ENCODE peak calls at places on chromosomes 11 and 22, in nine cellular contexts. One of them, this sample, is unnamed.

GRCh38 chr11:28529540-28530410 is 421.6 kb downstream of the METTL15 start:
- DNase-seq in GM06990: peak
- DNase-seq in kidney epithelial cell: no peak
- DNase-seq in HFF-Myc: peak
- DNase-seq in GM20000: peak
- DNase-seq in BJ: no peak
- DNase-seq in activated CD8-positive, alpha-beta T cell treated with anti-CD3 and anti-CD28 coated beads for 36 hours: no peak
- DNase-seq in foreskin fibroblast: peak
- DNase-seq in heart right ventricle: no peak
- DNase-seq in this sample: peak

GRCh38 chr11:73612601-73613137 is 14.8 kb upstream of the FAM168A start:
- DNase-seq in GM06990: no peak
- DNase-seq in kidney epithelial cell: no peak
- DNase-seq in HFF-Myc: no peak
- DNase-seq in GM20000: no peak
- DNase-seq in BJ: no peak
- DNase-seq in activated CD8-positive, alpha-beta T cell treated with anti-CD3 and anti-CD28 coated beads for 36 hours: no peak
- DNase-seq in foreskin fibroblast: peak
- DNase-seq in heart right ventricle: no peak
- DNase-seq in this sample: no peak

GRCh38 chr11:92651159-92651558 is 318.3 kb upstream of the MTNR1B start:
- DNase-seq in GM06990: no peak
- DNase-seq in kidney epithelial cell: no peak
- DNase-seq in HFF-Myc: no peak
- DNase-seq in GM20000: no peak
- DNase-seq in BJ: no peak
- DNase-seq in activated CD8-positive, alpha-beta T cell treated with anti-CD3 and anti-CD28 coated beads for 36 hours: no peak
- DNase-seq in foreskin fibroblast: no peak
- DNase-seq in heart right ventricle: no peak
- DNase-seq in this sample: no peak

GRCh38 chr22:43546186-43546585 is 134.4 kb downstream of the MPPED1 start:
- DNase-seq in GM06990: no peak
- DNase-seq in kidney epithelial cell: no peak
- DNase-seq in HFF-Myc: no peak
- DNase-seq in GM20000: no peak
- DNase-seq in BJ: no peak
- DNase-seq in activated CD8-positive, alpha-beta T cell treated with anti-CD3 and anti-CD28 coated beads for 36 hours: no peak
- DNase-seq in foreskin fibroblast: no peak
- DNase-seq in heart right ventricle: no peak
- DNase-seq in this sample: no peak

GRCh38 chr11:3051435-3052108 is 5.7 kb downstream of the CARS1 start:
- DNase-seq in GM06990: no peak
- DNase-seq in kidney epithelial cell: no peak
- DNase-seq in HFF-Myc: no peak
- DNase-seq in GM20000: no peak
- DNase-seq in BJ: no peak
- DNase-seq in activated CD8-positive, alpha-beta T cell treated with anti-CD3 and anti-CD28 coated beads for 36 hours: no peak
- DNase-seq in foreskin fibroblast: peak
- DNase-seq in heart right ventricle: no peak
- DNase-seq in this sample: no peak

GRCh38 chr22:20566420-20567260 is 59.2 kb downstream of the MED15 start:
- DNase-seq in GM06990: no peak
- DNase-seq in kidney epithelial cell: no peak
- DNase-seq in HFF-Myc: no peak
- DNase-seq in GM20000: no peak
- DNase-seq in BJ: no peak
- DNase-seq in activated CD8-positive, alpha-beta T cell treated with anti-CD3 and anti-CD28 coated beads for 36 hours: peak
- DNase-seq in foreskin fibroblast: peak
- DNase-seq in heart right ventricle: no peak
- DNase-seq in this sample: peak

GRCh38 chr11:119589011-119589410 is 140.0 kb downstream of the NECTIN1 start:
- DNase-seq in GM06990: no peak
- DNase-seq in kidney epithelial cell: no peak
- DNase-seq in HFF-Myc: no peak
- DNase-seq in GM20000: no peak
- DNase-seq in BJ: no peak
- DNase-seq in activated CD8-positive, alpha-beta T cell treated with anti-CD3 and anti-CD28 coated beads for 36 hours: no peak
- DNase-seq in foreskin fibroblast: no peak
- DNase-seq in heart right ventricle: no peak
- DNase-seq in this sample: no peak

GRCh38 chr11:29159552-29160465 is 857.0 kb downstream of the KCNA4 start:
- DNase-seq in GM06990: no peak
- DNase-seq in kidney epithelial cell: no peak
- DNase-seq in HFF-Myc: peak
- DNase-seq in GM20000: peak
- DNase-seq in BJ: no peak
- DNase-seq in activated CD8-positive, alpha-beta T cell treated with anti-CD3 and anti-CD28 coated beads for 36 hours: peak
- DNase-seq in foreskin fibroblast: peak
- DNase-seq in heart right ventricle: no peak
- DNase-seq in this sample: peak

GRCh38 chr11:67136156-67136555 is 17.1 kb downstream of the KDM2A start:
- DNase-seq in GM06990: no peak
- DNase-seq in kidney epithelial cell: no peak
- DNase-seq in HFF-Myc: no peak
- DNase-seq in GM20000: no peak
- DNase-seq in BJ: no peak
- DNase-seq in activated CD8-positive, alpha-beta T cell treated with anti-CD3 and anti-CD28 coated beads for 36 hours: no peak
- DNase-seq in foreskin fibroblast: no peak
- DNase-seq in heart right ventricle: no peak
- DNase-seq in this sample: no peak

GRCh38 chr11:114060402-114061052 is 1.0 kb downstream of the ZBTB16 start:
- DNase-seq in GM06990: peak
- DNase-seq in kidney epithelial cell: no peak
- DNase-seq in HFF-Myc: no peak
- DNase-seq in GM20000: peak
- DNase-seq in BJ: no peak
- DNase-seq in activated CD8-positive, alpha-beta T cell treated with anti-CD3 and anti-CD28 coated beads for 36 hours: peak
- DNase-seq in foreskin fibroblast: peak
- DNase-seq in heart right ventricle: peak
- DNase-seq in this sample: no peak

GRCh38 chr11:114058871-114059277 is 637 bp upstream of the ZBTB16 start:
- DNase-seq in GM06990: no peak
- DNase-seq in kidney epithelial cell: no peak
- DNase-seq in HFF-Myc: no peak
- DNase-seq in GM20000: no peak
- DNase-seq in BJ: no peak
- DNase-seq in activated CD8-positive, alpha-beta T cell treated with anti-CD3 and anti-CD28 coated beads for 36 hours: no peak
- DNase-seq in foreskin fibroblast: peak
- DNase-seq in heart right ventricle: peak
- DNase-seq in this sample: no peak

GRCh38 chr11:114059278-114059983 is at the start of gene ZBTB16:
- DNase-seq in GM06990: no peak
- DNase-seq in kidney epithelial cell: no peak
- DNase-seq in HFF-Myc: no peak
- DNase-seq in GM20000: peak
- DNase-seq in BJ: no peak
- DNase-seq in activated CD8-positive, alpha-beta T cell treated with anti-CD3 and anti-CD28 coated beads for 36 hours: peak
- DNase-seq in foreskin fibroblast: peak
- DNase-seq in heart right ventricle: peak
- DNase-seq in this sample: no peak

GRCh38 chr11:114061053-114062049 is 1.8 kb downstream of the ZBTB16 start:
- DNase-seq in GM06990: no peak
- DNase-seq in kidney epithelial cell: no peak
- DNase-seq in HFF-Myc: no peak
- DNase-seq in GM20000: peak
- DNase-seq in BJ: no peak
- DNase-seq in activated CD8-positive, alpha-beta T cell treated with anti-CD3 and anti-CD28 coated beads for 36 hours: no peak
- DNase-seq in foreskin fibroblast: peak
- DNase-seq in heart right ventricle: peak
- DNase-seq in this sample: no peak

GRCh38 chr11:114059984-114060401 is 482 bp downstream of the ZBTB16 start:
- DNase-seq in GM06990: no peak
- DNase-seq in kidney epithelial cell: no peak
- DNase-seq in HFF-Myc: no peak
- DNase-seq in GM20000: no peak
- DNase-seq in BJ: no peak
- DNase-seq in activated CD8-positive, alpha-beta T cell treated with anti-CD3 and anti-CD28 coated beads for 36 hours: peak
- DNase-seq in foreskin fibroblast: peak
- DNase-seq in heart right ventricle: no peak
- DNase-seq in this sample: no peak
- TF ChIP-seq CTCF in GM06990: no peak
- TF ChIP-seq CTCF in kidney epithelial cell: no peak
- TF ChIP-seq CTCF in HFF-Myc: no peak
- TF ChIP-seq CTCF in GM20000: no peak
- TF ChIP-seq CTCF in BJ: no peak
- TF ChIP-seq CTCF in activated CD8-positive, alpha-beta T cell treated with anti-CD3 and anti-CD28 coated beads for 36 hours: no peak
- TF ChIP-seq CTCF in foreskin fibroblast: no peak
- TF ChIP-seq CTCF in heart right ventricle: no peak
- TF ChIP-seq CTCF in this sample: no peak

GRCh38 chr22:48979482-48979881 is 848.2 kb downstream of the BRD1 start:
- DNase-seq in GM06990: no peak
- DNase-seq in kidney epithelial cell: no peak
- DNase-seq in HFF-Myc: no peak
- DNase-seq in GM20000: no peak
- DNase-seq in BJ: no peak
- DNase-seq in activated CD8-positive, alpha-beta T cell treated with anti-CD3 and anti-CD28 coated beads for 36 hours: no peak
- DNase-seq in foreskin fibroblast: no peak
- DNase-seq in heart right ventricle: no peak
- DNase-seq in this sample: no peak
- TF ChIP-seq CTCF in GM06990: no peak
- TF ChIP-seq CTCF in kidney epithelial cell: no peak
- TF ChIP-seq CTCF in HFF-Myc: no peak
- TF ChIP-seq CTCF in GM20000: no peak
- TF ChIP-seq CTCF in BJ: no peak
- TF ChIP-seq CTCF in activated CD8-positive, alpha-beta T cell treated with anti-CD3 and anti-CD28 coated beads for 36 hours: no peak
- TF ChIP-seq CTCF in foreskin fibroblast: no peak
- TF ChIP-seq CTCF in heart right ventricle: no peak
- TF ChIP-seq CTCF in this sample: no peak

GRCh38 chr11:78041843-78042455 is 18.9 kb upstream of the KCTD14 start:
- DNase-seq in GM06990: no peak
- DNase-seq in kidney epithelial cell: no peak
- DNase-seq in HFF-Myc: no peak
- DNase-seq in GM20000: no peak
- DNase-seq in BJ: no peak
- DNase-seq in activated CD8-positive, alpha-beta T cell treated with anti-CD3 and anti-CD28 coated beads for 36 hours: no peak
- DNase-seq in foreskin fibroblast: no peak
- DNase-seq in heart right ventricle: no peak
- DNase-seq in this sample: no peak
- TF ChIP-seq CTCF in GM06990: no peak
- TF ChIP-seq CTCF in kidney epithelial cell: no peak
- TF ChIP-seq CTCF in HFF-Myc: no peak
- TF ChIP-seq CTCF in GM20000: no peak
- TF ChIP-seq CTCF in BJ: no peak
- TF ChIP-seq CTCF in activated CD8-positive, alpha-beta T cell treated with anti-CD3 and anti-CD28 coated beads for 36 hours: no peak
- TF ChIP-seq CTCF in foreskin fibroblast: no peak
- TF ChIP-seq CTCF in heart right ventricle: no peak
- TF ChIP-seq CTCF in this sample: no peak

GRCh38 chr11:45926001-45926401 is 3.5 kb downstream of the LARGE2 start:
- DNase-seq in GM06990: peak
- DNase-seq in kidney epithelial cell: no peak
- DNase-seq in HFF-Myc: no peak
- DNase-seq in GM20000: peak
- DNase-seq in BJ: no peak
- DNase-seq in activated CD8-positive, alpha-beta T cell treated with anti-CD3 and anti-CD28 coated beads for 36 hours: no peak
- DNase-seq in foreskin fibroblast: no peak
- DNase-seq in heart right ventricle: no peak
- DNase-seq in this sample: no peak

GRCh38 chr11:45926536-45927331 is 4.3 kb downstream of the LARGE2 start:
- DNase-seq in GM06990: no peak
- DNase-seq in kidney epithelial cell: no peak
- DNase-seq in HFF-Myc: no peak
- DNase-seq in GM20000: no peak
- DNase-seq in BJ: no peak
- DNase-seq in activated CD8-positive, alpha-beta T cell treated with anti-CD3 and anti-CD28 coated beads for 36 hours: no peak
- DNase-seq in foreskin fibroblast: no peak
- DNase-seq in heart right ventricle: no peak
- DNase-seq in this sample: no peak

GRCh38 chr11:45928535-45929215 is 6.2 kb downstream of the LARGE2 start:
- DNase-seq in GM06990: no peak
- DNase-seq in kidney epithelial cell: no peak
- DNase-seq in HFF-Myc: no peak
- DNase-seq in GM20000: peak
- DNase-seq in BJ: no peak
- DNase-seq in activated CD8-positive, alpha-beta T cell treated with anti-CD3 and anti-CD28 coated beads for 36 hours: no peak
- DNase-seq in foreskin fibroblast: no peak
- DNase-seq in heart right ventricle: no peak
- DNase-seq in this sample: no peak

GRCh38 chr11:45927684-45928413 is 5.4 kb downstream of the LARGE2 start:
- DNase-seq in GM06990: no peak
- DNase-seq in kidney epithelial cell: no peak
- DNase-seq in HFF-Myc: no peak
- DNase-seq in GM20000: peak
- DNase-seq in BJ: no peak
- DNase-seq in activated CD8-positive, alpha-beta T cell treated with anti-CD3 and anti-CD28 coated beads for 36 hours: no peak
- DNase-seq in foreskin fibroblast: no peak
- DNase-seq in heart right ventricle: no peak
- DNase-seq in this sample: no peak

GRCh38 chr11:45927332-45927683 is 4.9 kb downstream of the LARGE2 start:
- DNase-seq in GM06990: peak
- DNase-seq in kidney epithelial cell: no peak
- DNase-seq in HFF-Myc: no peak
- DNase-seq in GM20000: peak
- DNase-seq in BJ: no peak
- DNase-seq in activated CD8-positive, alpha-beta T cell treated with anti-CD3 and anti-CD28 coated beads for 36 hours: peak
- DNase-seq in foreskin fibroblast: no peak
- DNase-seq in heart right ventricle: no peak
- DNase-seq in this sample: no peak
- TF ChIP-seq CTCF in GM06990: no peak
- TF ChIP-seq CTCF in kidney epithelial cell: no peak
- TF ChIP-seq CTCF in HFF-Myc: no peak
- TF ChIP-seq CTCF in GM20000: no peak
- TF ChIP-seq CTCF in BJ: no peak
- TF ChIP-seq CTCF in activated CD8-positive, alpha-beta T cell treated with anti-CD3 and anti-CD28 coated beads for 36 hours: no peak
- TF ChIP-seq CTCF in foreskin fibroblast: no peak
- TF ChIP-seq CTCF in heart right ventricle: no peak
- TF ChIP-seq CTCF in this sample: no peak

GRCh38 chr22:29329581-29329980 is 14.1 kb upstream of the RASL10A start:
- DNase-seq in GM06990: no peak
- DNase-seq in kidney epithelial cell: no peak
- DNase-seq in HFF-Myc: no peak
- DNase-seq in GM20000: no peak
- DNase-seq in BJ: no peak
- DNase-seq in activated CD8-positive, alpha-beta T cell treated with anti-CD3 and anti-CD28 coated beads for 36 hours: no peak
- DNase-seq in foreskin fibroblast: no peak
- DNase-seq in heart right ventricle: no peak
- DNase-seq in this sample: no peak
- TF ChIP-seq CTCF in GM06990: no peak
- TF ChIP-seq CTCF in kidney epithelial cell: no peak
- TF ChIP-seq CTCF in HFF-Myc: no peak
- TF ChIP-seq CTCF in GM20000: no peak
- TF ChIP-seq CTCF in BJ: no peak
- TF ChIP-seq CTCF in activated CD8-positive, alpha-beta T cell treated with anti-CD3 and anti-CD28 coated beads for 36 hours: no peak
- TF ChIP-seq CTCF in foreskin fibroblast: no peak
- TF ChIP-seq CTCF in heart right ventricle: no peak
- TF ChIP-seq CTCF in this sample: no peak

DNA sequence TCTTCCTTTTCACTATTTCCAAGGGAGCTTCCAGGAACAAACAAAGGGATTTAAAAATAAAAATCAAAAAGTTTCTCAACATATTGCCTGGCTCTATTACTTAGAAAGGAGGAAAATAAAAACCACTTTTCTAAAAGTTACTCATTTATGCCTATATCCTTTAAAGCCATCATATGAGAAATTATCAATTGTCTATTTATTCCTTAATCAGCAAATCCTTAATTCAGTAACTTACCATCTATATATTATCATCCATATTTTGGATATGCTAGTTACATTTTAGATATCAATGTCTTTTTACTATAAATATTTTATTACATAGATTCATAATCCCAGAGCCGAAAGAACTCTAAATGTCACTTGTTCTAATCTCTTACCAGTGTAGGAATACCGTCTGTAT is 481.5 kb upstream of the ANO5 start:
- DNase-seq in GM06990: no peak
- DNase-seq in kidney epithelial cell: no peak
- DNase-seq in HFF-Myc: no peak
- DNase-seq in GM20000: no peak
- DNase-seq in BJ: no peak
- DNase-seq in activated CD8-positive, alpha-beta T cell treated with anti-CD3 and anti-CD28 coated beads for 36 hours: no peak
- DNase-seq in foreskin fibroblast: no peak
- DNase-seq in heart right ventricle: no peak
- DNase-seq in this sample: no peak
- TF ChIP-seq CTCF in GM06990: no peak
- TF ChIP-seq CTCF in kidney epithelial cell: no peak
- TF ChIP-seq CTCF in HFF-Myc: no peak
- TF ChIP-seq CTCF in GM20000: no peak
- TF ChIP-seq CTCF in BJ: no peak
- TF ChIP-seq CTCF in activated CD8-positive, alpha-beta T cell treated with anti-CD3 and anti-CD28 coated beads for 36 hours: no peak
- TF ChIP-seq CTCF in foreskin fibroblast: no peak
- TF ChIP-seq CTCF in heart right ventricle: no peak
- TF ChIP-seq CTCF in this sample: no peak

This sample was measured in AG09309.